ENCODE peak calls at places on chromosomes 1 and 21, in six cellular contexts. G is A549, N is transverse colon, S is stomach, W is ovary, P is sigmoid colon. U is an unnamed sample.
A peak's percentile ranks its signal among the peaks of the same experiment; 100 is the strongest.

GRCh38 chr21:43273016-43273707 is 104.4 kb downstream of the CRYAA start:
- DNase-seq in G (no peak), N (no peak), S (no peak), W (no peak), P (no peak), U (no peak)

GRCh38 chr1:183000563-183000962 is 22.7 kb upstream of the LAMC1 start:
- DNase-seq in G (no peak), N (no peak), S (no peak), W (no peak), P (no peak), U (no peak)

GRCh38 chr1:168408531-168409242 is 128.0 kb downstream of the TBX19 start:
- DNase-seq in G (peak; percentile 35), N (no peak), S (no peak), W (no peak), P (no peak), U (no peak)

GRCh38 chr1:46991083-46991923 is 32.2 kb upstream of the CYP4X1 start:
- DNase-seq in G (peak; percentile 12), N (no peak), S (no peak), W (no peak), P (no peak), U (no peak)

GRCh38 chr1:53576381-53576801 is 117.2 kb downstream of the DMRTB1 start:
- DNase-seq in G (no peak), N (no peak), S (no peak), W (no peak), P (peak; percentile 56), U (peak; percentile 38)

GRCh38 chr1:244272471-244273261 is 179.0 kb downstream of the ADSS2 start:
- DNase-seq in G (peak; percentile 92), N (peak; percentile 71), S (peak; percentile 72), W (peak; percentile 42), P (peak; percentile 84), U (no peak)

GRCh38 chr1:113325039-113325438 is 65.3 kb upstream of the MAGI3 start:
- DNase-seq in G (peak; percentile 70), N (no peak), S (peak; percentile 34), W (no peak), P (no peak), U (no peak)

GRCh38 chr1:117239467-117239866 is 28.7 kb upstream of the VTCN1 start:
- DNase-seq in G (no peak), N (no peak), S (no peak), W (no peak), P (no peak), U (no peak)

GRCh38 chr21:41711416-41712023 is 55.3 kb downstream of the RIPK4 start:
- DNase-seq in G (no peak), N (peak; percentile 69), S (peak; percentile 81), W (no peak), P (no peak), U (no peak)

GRCh38 chr1:7695181-7696117 is 75.6 kb upstream of the VAMP3 start:
- DNase-seq in G (no peak), N (no peak), S (no peak), W (no peak), P (no peak), U (no peak)

GRCh38 chr1:38403667-38404066 is 357.1 kb upstream of the POU3F1 start:
- DNase-seq in G (no peak), N (no peak), S (no peak), W (no peak), P (no peak), U (no peak)

GRCh38 chr1:169414927-169415326 is 12.3 kb downstream of the CCDC181 start:
- DNase-seq in G (no peak), N (no peak), S (no peak), W (no peak), P (no peak), U (no peak)

GRCh38 chr1:240486596-240486995 is 125.4 kb downstream of the GREM2 start:
- DNase-seq in G (no peak), N (no peak), S (no peak), W (no peak), P (no peak), U (no peak)

DNA sequence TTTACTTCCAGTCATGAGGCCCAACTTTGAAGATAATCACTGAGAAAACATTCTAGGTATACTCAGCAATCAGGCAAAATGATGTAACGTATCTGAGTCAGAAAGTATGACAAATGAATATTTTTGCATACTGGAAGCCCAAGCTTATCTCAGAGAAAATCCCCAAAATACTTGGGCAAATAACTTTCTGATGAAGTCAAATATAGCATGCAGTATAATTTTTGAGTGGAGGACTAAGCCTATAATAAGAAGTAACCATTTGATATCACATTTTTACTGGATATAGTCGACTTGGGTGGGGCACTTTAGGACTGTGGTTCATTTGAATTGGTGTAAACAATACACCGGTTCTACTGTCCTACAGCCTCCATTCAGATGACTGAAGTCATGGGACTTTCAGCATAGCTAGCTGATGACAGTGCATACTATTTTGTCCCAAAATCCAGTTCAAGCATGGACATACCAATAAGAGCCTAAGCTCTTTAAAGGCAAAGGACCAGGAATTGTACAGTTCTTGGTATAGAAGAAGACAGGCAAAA is 2.3 kb upstream of the GADD45A start:
- DNase-seq in G (peak; percentile 45), N (no peak), S (no peak), W (no peak), P (no peak), U (no peak)
- H3K4me3 ChIP-seq in G (no peak overlapping the region), N (no peak overlapping the region), S (no peak overlapping the region), W (no peak overlapping the region), P (no peak overlapping the region), U (no peak overlapping the region)

GRCh38 chr1:229710746-229711145 is 84.7 kb downstream of the URB2 start:
- DNase-seq in G (no peak), N (no peak), S (no peak), W (no peak), P (no peak), U (no peak)
- TF ChIP-seq CTCF in G (peak; percentile 19), N (no peak), S (no peak), W (no peak), P (no peak), U (no peak)

GRCh38 chr1:229266269-229266668 is 4.6 kb upstream of the RAB4A start:
- DNase-seq in G (no peak), N (no peak), S (no peak), W (no peak), P (no peak), U (no peak)
- TF ChIP-seq EP300 in G (no peak), N (no peak), S (no peak), W (no peak), P (no peak), U (no peak)

GRCh38 chr1:26094677-26095383 is 16.8 kb upstream of the PDIK1L start:
- DNase-seq in G (no peak), N (no peak), S (no peak), W (no peak), P (peak; percentile 64), U (peak; percentile 70)
- H3K4me3 ChIP-seq in G (no peak overlapping the region), N (no peak overlapping the region), S (no peak overlapping the region), W (no peak overlapping the region), P (no peak overlapping the region), U (no peak overlapping the region)

GRCh38 chr1:248858891-248859889 is at the start of gene ZNF692:
- DNase-seq in G (peak; percentile 99), N (peak; percentile 98), S (peak; percentile 98), W (peak; percentile 96), P (peak; percentile 99), U (peak; percentile 98)

GRCh38 chr1:248860007-248860406 is 1.1 kb upstream of the ZNF692 start:
- DNase-seq in G (no peak), N (no peak), S (no peak), W (no peak), P (no peak), U (no peak)

GRCh38 chr1:248857749-248858095 is 1.2 kb downstream of the ZNF692 start:
- DNase-seq in G (no peak), N (no peak), S (no peak), W (no peak), P (no peak), U (no peak)

GRCh38 chr1:248857201-248857600 is 1.7 kb downstream of the ZNF692 start:
- DNase-seq in G (no peak), N (no peak), S (no peak), W (no peak), P (no peak), U (no peak)

GRCh38 chr1:248858096-248858890 is 592 bp downstream of the ZNF692 start:
- DNase-seq in G (peak; percentile 59), N (peak; percentile 79), S (peak; percentile 85), W (peak; percentile 56), P (peak; percentile 87), U (peak; percentile 81)
- TF ChIP-seq CTCF in G (peak; percentile 65), N (peak; percentile 41), S (peak; percentile 12), W (no peak), P (no peak), U (no peak)

GRCh38 chr1:45409243-45409642 is 69.0 kb upstream of the MUTYH start:
- DNase-seq in G (no peak), N (no peak), S (no peak), W (no peak), P (no peak), U (no peak)

GRCh38 chr1:45410850-45411509 is 70.7 kb upstream of the MUTYH start:
- DNase-seq in G (no peak), N (no peak), S (no peak), W (no peak), P (no peak), U (no peak)

GRCh38 chr1:45414746-45415145 is 74.5 kb upstream of the MUTYH start:
- DNase-seq in G (no peak), N (no peak), S (no peak), W (no peak), P (no peak), U (no peak)

GRCh38 chr1:45412899-45413298 is 72.7 kb upstream of the MUTYH start:
- DNase-seq in G (no peak), N (no peak), S (no peak), W (no peak), P (no peak), U (no peak)

GRCh38 chr1:45411510-45411899 is 71.3 kb upstream of the MUTYH start:
- DNase-seq in G (no peak), N (no peak), S (no peak), W (no peak), P (no peak), U (no peak)
- TF ChIP-seq EP300 in G (no peak), N (no peak), S (no peak), W (no peak), P (no peak), U (no peak)

GRCh38 chr1:21932127-21932526 is 5.0 kb downstream of the HSPG2 start:
- DNase-seq in G (no peak), N (no peak), S (no peak), W (no peak), P (peak; percentile 91), U (no peak)
- H3K4me3 ChIP-seq in G (peak overlapping the region; percentile 20), N (no peak overlapping the region), S (no peak overlapping the region), W (no peak overlapping the region), P (no peak overlapping the region), U (peak overlapping the region; percentile 26)

GRCh38 chr1:25117233-25117823 is 115.0 kb downstream of the SYF2 start:
- DNase-seq in G (peak; percentile 21), N (peak; percentile 59), S (peak; percentile 38), W (no peak), P (no peak), U (no peak)
- TF ChIP-seq CTCF in G (no peak), N (peak; percentile 48), S (peak; percentile 19), W (no peak), P (no peak), U (no peak)

U was measured in suprapubic skin.